ENCODE peak calls at places on chromosomes 13 and 19, in ten cellular contexts. O is Caco-2, E is astrocyte of the spinal cord, V is kidney, R is AG04450, S is endodermal cell, T is sigmoid colon, C is heart left ventricle, D is adrenal gland, N is brain microvascular endothelial cell. I is an unnamed sample.

GRCh38 chr13:106139407-106139806 is 396.1 kb downstream of the EFNB2 start:
- DNase-seq in O (no peak), E (no peak), V (no peak), R (no peak), S (no peak), T (no peak), C (no peak), D (no peak), N (peak; percentile 46), I (peak; percentile 50)

GRCh38 chr19:13234518-13234917 is 84.3 kb downstream of the IER2 start:
- DNase-seq in O (peak; percentile 64), E (peak; percentile 16), V (no peak), R (no peak), S (peak; percentile 87), T (no peak), C (peak; percentile 70), D (no peak), N (no peak), I (no peak)

GRCh38 chr19:33402421-33403220 is 29.1 kb downstream of the CEBPG start:
- DNase-seq in O (peak; percentile 31), E (no peak), V (peak; percentile 62), R (no peak), S (no peak), T (peak; percentile 61), C (peak; percentile 57), D (peak; percentile 6), N (no peak), I (no peak)

GRCh38 chr19:40907968-40908735 is 26.1 kb upstream of the CYP2A7 start:
- DNase-seq in O (no peak), E (no peak), V (no peak), R (no peak), S (peak; percentile 74), T (no peak), C (no peak), D (peak; percentile 54), N (no peak), I (no peak)

GRCh38 chr13:113748101-113748861 is 10.7 kb upstream of the TMEM255B start:
- DNase-seq in O (no peak), E (no peak), V (peak; percentile 57), R (no peak), S (no peak), T (no peak), C (peak; percentile 57), D (peak; percentile 49), N (no peak), I (no peak)

GRCh38 chr19:29690842-29691241 is 24.2 kb downstream of the C19orf12 start:
- DNase-seq in O (no peak), E (peak; percentile 36), V (no peak), R (no peak), S (peak; percentile 79), T (no peak), C (no peak), D (no peak), N (peak; percentile 41), I (peak; percentile 68)

GRCh38 chr19:13707901-13708300 is 56.4 kb upstream of the MRI1 start:
- DNase-seq in O (no peak), E (no peak), V (no peak), R (no peak), S (no peak), T (no peak), C (no peak), D (no peak), N (no peak), I (no peak)

GRCh38 chr13:37198629-37199028 is 93.2 kb upstream of the CSNK1A1L start:
- DNase-seq in O (no peak), E (no peak), V (no peak), R (no peak), S (peak; percentile 85), T (no peak), C (no peak), D (no peak), N (no peak), I (no peak)

GRCh38 chr19:48741222-48741999 is 1.0 kb upstream of the RASIP1 start:
- DNase-seq in O (peak; percentile 57), E (no peak), V (peak; percentile 84), R (no peak), S (peak; percentile 92), T (no peak), C (peak; percentile 87), D (peak; percentile 82), N (no peak), I (no peak)

GRCh38 chr19:33671211-33671610 is 49.5 kb downstream of the CHST8 start:
- DNase-seq in O (no peak), E (no peak), V (no peak), R (no peak), S (no peak), T (no peak), C (no peak), D (no peak), N (no peak), I (no peak)

GRCh38 chr19:45074744-45075143 is 1.5 kb downstream of the ZNF296 start:
- DNase-seq in O (no peak), E (no peak), V (no peak), R (no peak), S (peak; percentile 72), T (no peak), C (no peak), D (no peak), N (no peak), I (no peak)

GRCh38 chr13:91216928-91217700 is 130.4 kb upstream of the MIR17HG start:
- DNase-seq in O (peak; percentile 82), E (no peak), V (no peak), R (no peak), S (peak; percentile 67), T (no peak), C (no peak), D (no peak), N (no peak), I (no peak)

GRCh38 chr19:49676136-49676689 is 858 bp upstream of the PRMT1 start:
- DNase-seq in O (no peak), E (peak; percentile 97), V (peak; percentile 94), R (peak; percentile 86), S (peak; percentile 93), T (peak; percentile 97), C (peak; percentile 88), D (peak; percentile 91), N (peak; percentile 85), I (peak; percentile 94)

GRCh38 chr19:50842130-50842529 is 8.8 kb upstream of the KLK15 start:
- DNase-seq in O (peak; percentile 23), E (no peak), V (no peak), R (no peak), S (no peak), T (no peak), C (no peak), D (no peak), N (no peak), I (no peak)

GRCh38 chr19:4064073-4064550 is 2.6 kb downstream of the ZBTB7A start:
- DNase-seq in O (no peak), E (peak; percentile 50), V (peak; percentile 80), R (no peak), S (peak; percentile 68), T (peak; percentile 82), C (no peak), D (peak; percentile 67), N (peak; percentile 31), I (no peak)

GRCh38 chr13:24699541-24699940 is 19.3 kb downstream of the ATP12A start:
- DNase-seq in O (no peak), E (no peak), V (no peak), R (no peak), S (no peak), T (no peak), C (no peak), D (no peak), N (no peak), I (no peak)

GRCh38 chr19:2095338-2095938 is 688 bp downstream of the MOB3A start:
- DNase-seq in O (no peak), E (no peak), V (no peak), R (no peak), S (no peak), T (peak; percentile 76), C (no peak), D (no peak), N (no peak), I (no peak)
- TF ChIP-seq CTCF in O (no peak), E (no peak), V (no peak), R (no peak), S (no peak), T (no peak), C (no peak), D (no peak), N (no peak), I (no peak)

DNA sequence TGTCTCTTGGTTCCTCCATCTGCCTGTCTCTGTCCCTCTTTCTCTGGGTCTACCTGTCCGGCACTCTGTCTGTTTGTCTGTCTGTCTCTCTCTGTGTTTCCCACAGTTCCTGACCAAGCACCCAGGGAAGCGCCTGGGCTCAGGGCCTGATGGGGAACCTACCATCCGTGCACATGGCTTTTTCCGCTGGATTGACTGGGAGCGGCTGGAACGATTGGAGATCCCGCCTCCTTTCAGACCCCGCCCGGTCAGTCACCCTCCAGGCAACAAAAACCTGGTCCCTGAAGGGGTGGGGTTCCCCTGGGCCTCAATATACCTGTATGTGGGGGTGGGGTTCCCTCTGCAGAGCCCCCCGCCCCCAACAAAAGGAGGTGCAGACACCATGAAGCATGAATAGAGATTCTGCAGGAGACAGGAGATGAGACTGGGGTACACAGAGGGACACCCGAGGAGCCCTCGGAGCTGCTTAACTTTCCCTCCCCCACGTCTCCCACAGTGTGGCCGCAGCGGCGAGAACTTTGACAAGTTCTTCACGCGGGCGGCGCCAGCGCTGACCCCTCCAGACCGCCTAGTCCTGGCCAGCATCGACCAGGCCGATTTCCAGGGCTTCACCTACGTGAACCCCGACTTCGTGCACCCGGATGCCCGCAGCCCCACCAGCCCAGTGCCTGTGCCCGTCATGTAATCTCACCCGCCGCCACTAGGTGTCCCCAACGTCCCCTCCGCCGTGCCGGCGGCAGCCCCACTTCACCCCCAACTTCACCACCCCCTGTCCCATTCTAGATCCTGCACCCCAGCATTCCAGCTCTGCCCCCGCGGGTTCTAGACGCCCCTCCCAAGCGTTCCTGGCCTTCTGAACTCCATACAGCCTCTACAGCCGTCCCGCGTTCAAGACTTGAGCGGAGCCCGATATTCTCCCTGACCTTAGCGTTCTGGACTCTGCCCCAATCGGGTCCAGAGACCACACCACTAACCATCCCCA is 2.6 kb upstream of the CACNG7 start:
- DNase-seq in O (no peak), E (no peak), V (peak; percentile 75), R (no peak), S (peak; percentile 86), T (no peak), C (peak; percentile 77), D (peak; percentile 33), N (no peak), I (no peak)
- H3K4me3 ChIP-seq in O (no peak overlapping the region), E (no peak overlapping the region), V (no peak overlapping the region), R (no peak overlapping the region), S (no peak overlapping the region), T (no peak overlapping the region), C (no peak overlapping the region), D (no peak overlapping the region), N (no peak overlapping the region), I (no peak overlapping the region)

DNA sequence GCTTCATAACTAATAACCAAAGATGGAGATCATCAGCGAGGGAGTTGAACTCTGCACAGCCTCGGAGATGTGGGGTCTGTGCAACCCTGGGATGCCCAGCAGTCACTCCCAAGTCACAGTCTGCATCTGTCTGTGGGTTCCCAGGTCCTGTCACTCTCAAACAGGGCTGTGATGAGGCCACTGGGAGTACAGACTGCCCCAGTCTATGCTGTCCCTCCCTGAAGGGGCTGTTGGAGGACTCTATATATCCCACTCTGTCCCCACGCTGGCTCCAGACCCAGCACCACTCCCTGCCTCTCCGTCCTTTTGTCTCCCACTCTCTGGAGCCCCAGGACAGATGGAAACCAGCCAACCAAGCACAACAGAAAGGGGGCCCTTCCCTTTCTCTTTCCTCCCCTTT is 26.2 kb upstream of the C13orf42 start:
- DNase-seq in O (no peak), E (no peak), V (no peak), R (no peak), S (no peak), T (no peak), C (no peak), D (no peak), N (no peak), I (no peak)
- TF ChIP-seq CTCF in O (no peak), E (no peak), V (no peak), R (no peak), S (no peak), T (no peak), C (no peak), D (no peak), N (no peak), I (no peak)

GRCh38 chr19:1776606-1777147 is 23.4 kb downstream of the ONECUT3 start:
- DNase-seq in O (no peak), E (no peak), V (no peak), R (no peak), S (no peak), T (no peak), C (no peak), D (no peak), N (no peak), I (no peak)
- H3K4me3 ChIP-seq in O (no peak overlapping the region), E (no peak overlapping the region), V (no peak overlapping the region), R (no peak overlapping the region), S (no peak overlapping the region), T (no peak overlapping the region), C (no peak overlapping the region), D (no peak overlapping the region), N (no peak overlapping the region), I (no peak overlapping the region)